ENCODE peak calls at places on chromosomes 4 and X, in six cellular contexts. One of them, this sample, is unnamed.

GRCh38 chr4:158071931-158072330 is 100.9 kb downstream of the GASK1B start:
- DNase-seq in H1: no peak
- DNase-seq in GM12878: no peak
- DNase-seq in K562: no peak
- DNase-seq in HepG2: no peak
- DNase-seq in WTC11: no peak
- DNase-seq in this sample: no peak

GRCh38 chr4:8108261-8108660 is 50.4 kb downstream of the ABLIM2 start:
- DNase-seq in GM12878: no peak
- DNase-seq in HepG2: no peak
- DNase-seq in K562: no peak
- DNase-seq in WTC11: no peak
- DNase-seq in H1: no peak
- DNase-seq in this sample: no peak

GRCh38 chr4:138445098-138445497 is 202.9 kb upstream of the SLC7A11 start:
- DNase-seq in WTC11: no peak
- DNase-seq in GM12878: no peak
- DNase-seq in K562: no peak
- DNase-seq in HepG2: no peak
- DNase-seq in H1: no peak
- DNase-seq in this sample: no peak

GRCh38 chr4:124060261-124060918 is 652.1 kb downstream of the ANKRD50 start:
- DNase-seq in H1: no peak
- DNase-seq in HepG2: no peak
- DNase-seq in K562: no peak
- DNase-seq in WTC11: no peak
- DNase-seq in GM12878: peak
- DNase-seq in this sample: no peak

GRCh38 chrX:129953881-129954280 is 28.6 kb upstream of the BCORL1 start:
- DNase-seq in WTC11: no peak
- DNase-seq in HepG2: no peak
- DNase-seq in H1: no peak
- DNase-seq in GM12878: no peak
- DNase-seq in K562: no peak
- DNase-seq in this sample: no peak

GRCh38 chrX:69991685-69992084 is 58.1 kb downstream of the AWAT2 start:
- DNase-seq in GM12878: no peak
- DNase-seq in HepG2: no peak
- DNase-seq in K562: no peak
- DNase-seq in WTC11: no peak
- DNase-seq in H1: no peak
- DNase-seq in this sample: no peak

GRCh38 chrX:149521438-149521837 is 16.3 kb upstream of the IDS start:
- DNase-seq in GM12878: no peak
- DNase-seq in K562: no peak
- DNase-seq in WTC11: no peak
- DNase-seq in H1: no peak
- DNase-seq in HepG2: no peak
- DNase-seq in this sample: no peak

GRCh38 chr4:104860227-104861123 is 286.2 kb upstream of the TET2 start:
- DNase-seq in K562: peak
- DNase-seq in GM12878: peak
- DNase-seq in H1: peak
- DNase-seq in WTC11: peak
- DNase-seq in HepG2: peak
- DNase-seq in this sample: peak

GRCh38 chr4:82551734-82552133 is 10.1 kb downstream of the TMEM150C start:
- DNase-seq in GM12878: no peak
- DNase-seq in H1: no peak
- DNase-seq in K562: no peak
- DNase-seq in HepG2: no peak
- DNase-seq in WTC11: no peak
- DNase-seq in this sample: no peak

GRCh38 chrX:48468247-48468671 is 1.8 kb downstream of the SLC38A5 start:
- DNase-seq in H1: no peak
- DNase-seq in WTC11: no peak
- DNase-seq in HepG2: no peak
- DNase-seq in GM12878: no peak
- DNase-seq in K562: peak
- DNase-seq in this sample: no peak

GRCh38 chr4:8548731-8549351 is 31.4 kb upstream of the GPR78 start:
- DNase-seq in WTC11: no peak
- DNase-seq in GM12878: no peak
- DNase-seq in HepG2: no peak
- DNase-seq in K562: no peak
- DNase-seq in H1: no peak
- DNase-seq in this sample: no peak

GRCh38 chr4:173174184-173175156 is 5.9 kb downstream of the GALNT7 start:
- DNase-seq in WTC11: no peak
- DNase-seq in K562: peak
- DNase-seq in H1: no peak
- DNase-seq in HepG2: no peak
- DNase-seq in GM12878: no peak
- DNase-seq in this sample: no peak

GRCh38 chrX:109959356-109959871 is 43.5 kb upstream of the TMEM164 start:
- DNase-seq in HepG2: no peak
- DNase-seq in H1: no peak
- DNase-seq in GM12878: no peak
- DNase-seq in WTC11: no peak
- DNase-seq in K562: peak
- DNase-seq in this sample: no peak

GRCh38 chrX:41823402-41823801 is 99.4 kb downstream of the GPR82 start:
- DNase-seq in HepG2: peak
- DNase-seq in WTC11: no peak
- DNase-seq in H1: no peak
- DNase-seq in K562: no peak
- DNase-seq in GM12878: no peak
- DNase-seq in this sample: no peak

GRCh38 chr4:108762559-108763225 is at the start of gene ETNPPL:
- DNase-seq in GM12878: no peak
- DNase-seq in H1: peak
- DNase-seq in HepG2: peak
- DNase-seq in K562: no peak
- DNase-seq in WTC11: peak
- DNase-seq in this sample: no peak

GRCh38 chrX:47231167-47231566 is 1.6 kb upstream of the USP11 start:
- DNase-seq in K562: no peak
- DNase-seq in HepG2: no peak
- DNase-seq in WTC11: no peak
- DNase-seq in H1: no peak
- DNase-seq in GM12878: no peak
- DNase-seq in this sample: no peak

GRCh38 chrX:2913118-2913517 is 16.0 kb downstream of the ARSD start:
- DNase-seq in GM12878: no peak
- DNase-seq in K562: peak
- DNase-seq in HepG2: no peak
- DNase-seq in H1: no peak
- DNase-seq in WTC11: no peak
- DNase-seq in this sample: no peak

GRCh38 chr4:166432842-166433241 is 559.8 kb downstream of the TLL1 start:
- DNase-seq in WTC11: no peak
- DNase-seq in K562: no peak
- DNase-seq in HepG2: no peak
- DNase-seq in GM12878: no peak
- DNase-seq in H1: no peak
- DNase-seq in this sample: no peak

GRCh38 chr4:88962430-88962829 is 94.6 kb downstream of the FAM13A start:
- DNase-seq in GM12878: no peak
- DNase-seq in WTC11: no peak
- DNase-seq in H1: no peak
- DNase-seq in K562: no peak
- DNase-seq in HepG2: no peak
- DNase-seq in this sample: no peak

GRCh38 chrX:153953342-153953830 is 8.9 kb upstream of the RENBP start:
- DNase-seq in GM12878: no peak
- DNase-seq in WTC11: peak
- DNase-seq in H1: peak
- DNase-seq in K562: peak
- DNase-seq in HepG2: peak
- DNase-seq in this sample: no peak

GRCh38 chr4:179695175-179695574 is 2252.9 kb upstream of the AGA start:
- DNase-seq in WTC11: no peak
- DNase-seq in H1: no peak
- DNase-seq in K562: no peak
- DNase-seq in GM12878: no peak
- DNase-seq in HepG2: no peak
- DNase-seq in this sample: no peak

GRCh38 chrX:39162322-39162721 is 361.1 kb downstream of the MID1IP1 start:
- DNase-seq in WTC11: peak
- DNase-seq in H1: peak
- DNase-seq in HepG2: no peak
- DNase-seq in GM12878: no peak
- DNase-seq in K562: no peak
- DNase-seq in this sample: no peak

GRCh38 chr4:39528056-39528465 is 822 bp upstream of the UGDH start:
- DNase-seq in GM12878: no peak
- DNase-seq in HepG2: no peak
- DNase-seq in WTC11: no peak
- DNase-seq in H1: no peak
- DNase-seq in K562: no peak
- DNase-seq in this sample: no peak

GRCh38 chr4:79334341-79334740 is 8.5 kb upstream of the NAA11 start:
- DNase-seq in GM12878: no peak
- DNase-seq in WTC11: no peak
- DNase-seq in HepG2: no peak
- DNase-seq in K562: no peak
- DNase-seq in H1: no peak
- DNase-seq in this sample: no peak

GRCh38 chr4:142191901-142192300 is 555.5 kb downstream of the IL15 start:
- DNase-seq in WTC11: no peak
- DNase-seq in HepG2: no peak
- DNase-seq in GM12878: no peak
- DNase-seq in H1: no peak
- DNase-seq in K562: no peak
- DNase-seq in this sample: no peak

GRCh38 chr4:16243285-16243684 is 17.0 kb upstream of the TAPT1 start:
- DNase-seq in HepG2: no peak
- DNase-seq in GM12878: no peak
- DNase-seq in H1: no peak
- DNase-seq in K562: no peak
- DNase-seq in WTC11: no peak
- DNase-seq in this sample: no peak

GRCh38 chr4:24471623-24472510 is 112.5 kb downstream of the DHX15 start:
- DNase-seq in GM12878: no peak
- DNase-seq in K562: no peak
- DNase-seq in H1: peak
- DNase-seq in WTC11: peak
- DNase-seq in HepG2: no peak
- DNase-seq in this sample: no peak

GRCh38 chrX:133490955-133491354 is 75.7 kb upstream of the GPC4 start:
- DNase-seq in K562: no peak
- DNase-seq in WTC11: no peak
- DNase-seq in HepG2: no peak
- DNase-seq in GM12878: no peak
- DNase-seq in H1: no peak
- DNase-seq in this sample: no peak

DNA sequence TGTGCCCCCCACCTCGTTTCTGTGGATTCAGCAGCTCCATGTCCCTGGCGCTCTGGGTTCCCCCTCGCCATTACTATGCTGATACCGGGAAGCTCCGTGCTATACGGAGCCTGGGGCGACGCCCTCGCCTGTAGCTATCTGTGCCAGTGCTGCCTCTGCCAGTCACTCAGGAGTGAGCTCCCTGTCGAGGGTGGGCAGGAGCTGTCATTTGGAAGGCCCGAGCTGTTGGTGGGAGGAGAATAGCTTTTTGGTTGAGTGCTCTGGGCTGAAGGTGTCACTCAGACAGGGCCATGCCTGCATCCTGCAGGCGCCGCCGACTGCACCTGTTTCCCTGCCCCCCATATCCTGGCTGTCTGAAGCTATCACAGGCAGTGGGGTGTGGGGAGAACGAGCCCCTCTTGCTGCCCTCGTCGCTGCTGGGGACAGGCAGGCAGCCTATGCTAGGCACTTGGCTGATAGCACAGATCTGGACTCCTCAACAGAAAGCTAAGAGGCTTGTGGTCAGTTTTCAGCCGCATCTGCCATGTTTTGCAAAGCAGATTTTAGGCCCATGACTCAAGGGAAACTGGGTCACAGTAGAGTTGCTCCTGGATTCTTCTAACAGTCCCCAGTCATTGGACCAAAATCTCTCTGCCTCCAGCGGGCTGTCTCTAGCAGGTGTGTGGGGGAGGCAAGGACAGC is 31.8 kb downstream of the CPLX1 start:
- DNase-seq in K562: no peak
- DNase-seq in WTC11: no peak
- DNase-seq in H1: no peak
- DNase-seq in HepG2: no peak
- DNase-seq in GM12878: no peak
- DNase-seq in this sample: no peak
- TF ChIP-seq ATF3 in K562: no peak
- TF ChIP-seq ATF3 in WTC11: no peak
- TF ChIP-seq ATF3 in H1: no peak
- TF ChIP-seq ATF3 in HepG2: no peak
- TF ChIP-seq ATF3 in GM12878: no peak
- TF ChIP-seq ATF3 in this sample: no peak

GRCh38 chrX:74349387-74349786 is 45.4 kb downstream of the ZCCHC13 start:
- DNase-seq in H1: no peak
- DNase-seq in K562: no peak
- DNase-seq in WTC11: no peak
- DNase-seq in GM12878: no peak
- DNase-seq in HepG2: peak
- DNase-seq in this sample: peak
- TF ChIP-seq ATF3 in H1: no peak
- TF ChIP-seq ATF3 in K562: no peak
- TF ChIP-seq ATF3 in WTC11: no peak
- TF ChIP-seq ATF3 in GM12878: no peak
- TF ChIP-seq ATF3 in HepG2: no peak
- TF ChIP-seq ATF3 in this sample: no peak

DNA sequence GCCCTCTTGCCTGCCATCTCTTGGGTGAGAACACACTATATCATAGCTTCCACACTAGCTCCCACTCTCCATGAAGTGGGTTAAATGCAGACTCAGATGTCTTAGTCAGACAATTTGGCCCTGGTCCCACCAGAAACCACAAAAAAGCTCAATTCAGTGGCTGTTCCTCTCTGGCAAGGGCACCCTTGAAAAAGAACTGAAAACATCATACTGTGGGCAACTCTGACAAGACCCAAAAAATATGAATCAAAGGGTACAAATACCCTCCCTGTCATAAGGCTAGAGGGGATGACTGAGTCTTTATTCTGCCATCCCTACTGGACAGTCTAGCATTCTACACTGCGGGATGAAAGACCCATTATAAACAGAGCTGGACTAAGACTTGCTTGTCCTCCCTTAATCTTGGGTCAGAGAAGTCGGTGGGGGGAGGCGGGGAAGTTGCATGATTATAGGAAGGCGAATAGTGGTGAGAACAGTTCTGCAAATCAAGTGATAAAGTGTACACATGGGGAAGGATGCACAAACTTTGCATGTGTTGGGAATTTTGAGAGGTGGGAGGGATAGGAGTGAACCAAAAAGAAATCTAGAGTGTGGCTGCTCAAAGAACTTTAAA is 172.1 kb downstream of the OPHN1 start:
- DNase-seq in HepG2: no peak
- DNase-seq in WTC11: no peak
- DNase-seq in K562: no peak
- DNase-seq in H1: no peak
- DNase-seq in GM12878: no peak
- DNase-seq in this sample: no peak
- TF ChIP-seq ATF3 in HepG2: no peak
- TF ChIP-seq ATF3 in WTC11: no peak
- TF ChIP-seq ATF3 in K562: no peak
- TF ChIP-seq ATF3 in H1: no peak
- TF ChIP-seq ATF3 in GM12878: no peak
- TF ChIP-seq ATF3 in this sample: no peak

GRCh38 chrX:22300130-22300529 is 27.4 kb downstream of the CBLL2 start:
- DNase-seq in H1: no peak
- DNase-seq in HepG2: no peak
- DNase-seq in GM12878: no peak
- DNase-seq in K562: no peak
- DNase-seq in WTC11: no peak
- DNase-seq in this sample: peak
- TF ChIP-seq ATF3 in H1: no peak
- TF ChIP-seq ATF3 in HepG2: no peak
- TF ChIP-seq ATF3 in GM12878: no peak
- TF ChIP-seq ATF3 in K562: no peak
- TF ChIP-seq ATF3 in WTC11: no peak
- TF ChIP-seq ATF3 in this sample: no peak